ENCODE peak calls at places on chromosomes 6 and 20, in four cellular contexts. One of them, this sample, is unnamed.

GRCh38 chr6:14459315-14459714 is 341.7 kb downstream of the CD83 start:
- ATAC-seq in activated T-cell treated with anti-CD3 and anti-CD28 coated beads, Interleukin-2, amount 50 U/mL, for 4 hours: no peak
- ATAC-seq in right cardiac atrium: no peak
- ATAC-seq in naive thymus-derived CD8-positive, alpha-beta T cell: no peak
- ATAC-seq in this sample: no peak

GRCh38 chr6:113464959-113465358 is 392.2 kb upstream of the MARCKS start:
- ATAC-seq in activated T-cell treated with anti-CD3 and anti-CD28 coated beads, Interleukin-2, amount 50 U/mL, for 4 hours: no peak
- ATAC-seq in right cardiac atrium: peak
- ATAC-seq in naive thymus-derived CD8-positive, alpha-beta T cell: no peak
- ATAC-seq in this sample: peak

GRCh38 chr20:64256282-64256947 is 867 bp downstream of the PCMTD2 start:
- ATAC-seq in activated T-cell treated with anti-CD3 and anti-CD28 coated beads, Interleukin-2, amount 50 U/mL, for 4 hours: peak
- ATAC-seq in right cardiac atrium: no peak
- ATAC-seq in naive thymus-derived CD8-positive, alpha-beta T cell: no peak
- ATAC-seq in this sample: peak

GRCh38 chr6:2810092-2810671 is 31.5 kb downstream of the SERPINB1 start:
- ATAC-seq in activated T-cell treated with anti-CD3 and anti-CD28 coated beads, Interleukin-2, amount 50 U/mL, for 4 hours: peak
- ATAC-seq in right cardiac atrium: no peak
- ATAC-seq in naive thymus-derived CD8-positive, alpha-beta T cell: no peak
- ATAC-seq in this sample: peak

GRCh38 chr20:24095753-24096152 is 107.2 kb upstream of the GGTLC1 start:
- ATAC-seq in activated T-cell treated with anti-CD3 and anti-CD28 coated beads, Interleukin-2, amount 50 U/mL, for 4 hours: no peak
- ATAC-seq in right cardiac atrium: no peak
- ATAC-seq in naive thymus-derived CD8-positive, alpha-beta T cell: no peak
- ATAC-seq in this sample: no peak

GRCh38 chr6:41976794-41977484 is 35.3 kb upstream of the CCND3 start:
- ATAC-seq in activated T-cell treated with anti-CD3 and anti-CD28 coated beads, Interleukin-2, amount 50 U/mL, for 4 hours: peak
- ATAC-seq in right cardiac atrium: no peak
- ATAC-seq in naive thymus-derived CD8-positive, alpha-beta T cell: no peak
- ATAC-seq in this sample: peak

GRCh38 chr20:35004749-35005462 is 49.2 kb downstream of the MYH7B start:
- ATAC-seq in activated T-cell treated with anti-CD3 and anti-CD28 coated beads, Interleukin-2, amount 50 U/mL, for 4 hours: no peak
- ATAC-seq in right cardiac atrium: no peak
- ATAC-seq in naive thymus-derived CD8-positive, alpha-beta T cell: no peak
- ATAC-seq in this sample: no peak

GRCh38 chr6:32194825-32195651 is 2.6 kb upstream of the GPSM3 start:
- ATAC-seq in activated T-cell treated with anti-CD3 and anti-CD28 coated beads, Interleukin-2, amount 50 U/mL, for 4 hours: no peak
- ATAC-seq in right cardiac atrium: no peak
- ATAC-seq in naive thymus-derived CD8-positive, alpha-beta T cell: no peak
- ATAC-seq in this sample: no peak

GRCh38 chr6:161301338-161301737 is 27.5 kb upstream of the AGPAT4 start:
- ATAC-seq in activated T-cell treated with anti-CD3 and anti-CD28 coated beads, Interleukin-2, amount 50 U/mL, for 4 hours: no peak
- ATAC-seq in right cardiac atrium: peak
- ATAC-seq in naive thymus-derived CD8-positive, alpha-beta T cell: no peak
- ATAC-seq in this sample: no peak

GRCh38 chr6:5871296-5871695 is 135.4 kb downstream of the NRN1 start:
- ATAC-seq in activated T-cell treated with anti-CD3 and anti-CD28 coated beads, Interleukin-2, amount 50 U/mL, for 4 hours: peak
- ATAC-seq in right cardiac atrium: no peak
- ATAC-seq in naive thymus-derived CD8-positive, alpha-beta T cell: no peak
- ATAC-seq in this sample: peak

GRCh38 chr6:33694977-33695376 is 16.5 kb downstream of the UQCC2 start:
- ATAC-seq in activated T-cell treated with anti-CD3 and anti-CD28 coated beads, Interleukin-2, amount 50 U/mL, for 4 hours: no peak
- ATAC-seq in right cardiac atrium: no peak
- ATAC-seq in naive thymus-derived CD8-positive, alpha-beta T cell: no peak
- ATAC-seq in this sample: no peak